ENCODE peak calls at places on chromosomes 6 and 20, in nine cellular contexts. One of them, this sample, is unnamed.

GRCh38 chr6:20688710-20689500 is 154.6 kb downstream of the CDKAL1 start:
- DNase-seq in AG09309: no peak
- DNase-seq in fibroblast of villous mesenchyme: peak; percentile 66
- DNase-seq in ascending aorta: no peak
- DNase-seq in AG04450: no peak
- DNase-seq in epithelial cell of esophagus: peak; percentile 23
- DNase-seq in lung: no peak
- DNase-seq in astrocyte of the spinal cord: peak; percentile 78
- DNase-seq in Peyer's patch: no peak
- DNase-seq in this sample: peak; percentile 75

GRCh38 chr6:4480788-4481725 is 295.1 kb upstream of the CDYL start:
- DNase-seq in lung: no peak
- DNase-seq in AG04450: no peak
- DNase-seq in ascending aorta: no peak
- DNase-seq in Peyer's patch: no peak
- DNase-seq in AG09309: no peak
- DNase-seq in astrocyte of the spinal cord: no peak
- DNase-seq in fibroblast of villous mesenchyme: no peak
- DNase-seq in epithelial cell of esophagus: no peak
- DNase-seq in this sample: no peak

GRCh38 chr6:81864124-81864523 is 111.6 kb upstream of the TENT5A start:
- DNase-seq in ascending aorta: no peak
- DNase-seq in lung: no peak
- DNase-seq in AG04450: no peak
- DNase-seq in astrocyte of the spinal cord: no peak
- DNase-seq in fibroblast of villous mesenchyme: no peak
- DNase-seq in Peyer's patch: no peak
- DNase-seq in epithelial cell of esophagus: no peak
- DNase-seq in AG09309: no peak
- DNase-seq in this sample: no peak

GRCh38 chr20:44776977-44777376 is 31.3 kb downstream of the KCNK15 start:
- DNase-seq in AG04450: no peak
- DNase-seq in Peyer's patch: no peak
- DNase-seq in epithelial cell of esophagus: peak; percentile 48
- DNase-seq in AG09309: no peak
- DNase-seq in fibroblast of villous mesenchyme: peak; percentile 24
- DNase-seq in lung: no peak
- DNase-seq in astrocyte of the spinal cord: peak; percentile 29
- DNase-seq in ascending aorta: no peak
- DNase-seq in this sample: no peak

GRCh38 chr6:24761193-24761835 is 13.4 kb upstream of the GMNN start:
- DNase-seq in ascending aorta: no peak
- DNase-seq in AG09309: no peak
- DNase-seq in Peyer's patch: no peak
- DNase-seq in lung: no peak
- DNase-seq in epithelial cell of esophagus: no peak
- DNase-seq in fibroblast of villous mesenchyme: no peak
- DNase-seq in astrocyte of the spinal cord: no peak
- DNase-seq in AG04450: no peak
- DNase-seq in this sample: no peak

GRCh38 chr6:73418081-73418741 is 23.6 kb downstream of the DDX43 start:
- DNase-seq in ascending aorta: no peak
- DNase-seq in AG09309: no peak
- DNase-seq in lung: no peak
- DNase-seq in Peyer's patch: no peak
- DNase-seq in AG04450: peak; percentile 1
- DNase-seq in astrocyte of the spinal cord: peak; percentile 13
- DNase-seq in fibroblast of villous mesenchyme: peak; percentile 60
- DNase-seq in epithelial cell of esophagus: no peak
- DNase-seq in this sample: no peak

GRCh38 chr20:50867805-50868204 is 63.4 kb downstream of the ADNP start:
- DNase-seq in epithelial cell of esophagus: no peak
- DNase-seq in fibroblast of villous mesenchyme: no peak
- DNase-seq in ascending aorta: no peak
- DNase-seq in AG04450: no peak
- DNase-seq in Peyer's patch: no peak
- DNase-seq in AG09309: no peak
- DNase-seq in lung: no peak
- DNase-seq in astrocyte of the spinal cord: no peak
- DNase-seq in this sample: no peak

GRCh38 chr20:10467985-10468845 is 33.1 kb downstream of the SLX4IP start:
- DNase-seq in Peyer's patch: no peak
- DNase-seq in AG04450: no peak
- DNase-seq in fibroblast of villous mesenchyme: no peak
- DNase-seq in ascending aorta: no peak
- DNase-seq in epithelial cell of esophagus: no peak
- DNase-seq in lung: no peak
- DNase-seq in astrocyte of the spinal cord: no peak
- DNase-seq in AG09309: no peak
- DNase-seq in this sample: no peak

GRCh38 chr6:30325150-30325872 is 1.4 kb upstream of the TRIM39 start:
- DNase-seq in lung: peak; percentile 49
- DNase-seq in AG09309: no peak
- DNase-seq in Peyer's patch: no peak
- DNase-seq in astrocyte of the spinal cord: peak; percentile 42
- DNase-seq in AG04450: no peak
- DNase-seq in ascending aorta: no peak
- DNase-seq in fibroblast of villous mesenchyme: peak; percentile 66
- DNase-seq in epithelial cell of esophagus: peak; percentile 83
- DNase-seq in this sample: no peak

GRCh38 chr6:153842491-153842890 is 196.5 kb upstream of the OPRM1 start:
- DNase-seq in fibroblast of villous mesenchyme: no peak
- DNase-seq in astrocyte of the spinal cord: no peak
- DNase-seq in AG09309: no peak
- DNase-seq in Peyer's patch: no peak
- DNase-seq in ascending aorta: no peak
- DNase-seq in epithelial cell of esophagus: no peak
- DNase-seq in AG04450: no peak
- DNase-seq in lung: no peak
- DNase-seq in this sample: no peak

GRCh38 chr6:143964667-143965066 is 43.4 kb downstream of the PLAGL1 start:
- DNase-seq in astrocyte of the spinal cord: no peak
- DNase-seq in AG09309: no peak
- DNase-seq in epithelial cell of esophagus: no peak
- DNase-seq in Peyer's patch: no peak
- DNase-seq in ascending aorta: no peak
- DNase-seq in AG04450: no peak
- DNase-seq in fibroblast of villous mesenchyme: peak; percentile 88
- DNase-seq in lung: no peak
- DNase-seq in this sample: no peak

GRCh38 chr6:83019741-83020140 is 45.9 kb downstream of the UBE3D start:
- DNase-seq in fibroblast of villous mesenchyme: no peak
- DNase-seq in lung: no peak
- DNase-seq in epithelial cell of esophagus: no peak
- DNase-seq in ascending aorta: no peak
- DNase-seq in Peyer's patch: no peak
- DNase-seq in AG04450: no peak
- DNase-seq in astrocyte of the spinal cord: no peak
- DNase-seq in AG09309: no peak
- DNase-seq in this sample: no peak

GRCh38 chr6:48957781-48958180 is 505.3 kb downstream of the MMUT start:
- DNase-seq in fibroblast of villous mesenchyme: peak; percentile 3
- DNase-seq in AG09309: peak; percentile 13
- DNase-seq in Peyer's patch: no peak
- DNase-seq in AG04450: no peak
- DNase-seq in lung: no peak
- DNase-seq in epithelial cell of esophagus: no peak
- DNase-seq in astrocyte of the spinal cord: no peak
- DNase-seq in ascending aorta: no peak
- DNase-seq in this sample: no peak

GRCh38 chr6:153160221-153160620 is 29.1 kb upstream of the RGS17 start:
- DNase-seq in Peyer's patch: no peak
- DNase-seq in fibroblast of villous mesenchyme: peak; percentile 59
- DNase-seq in astrocyte of the spinal cord: peak; percentile 29
- DNase-seq in ascending aorta: no peak
- DNase-seq in AG09309: no peak
- DNase-seq in lung: no peak
- DNase-seq in epithelial cell of esophagus: no peak
- DNase-seq in AG04450: no peak
- DNase-seq in this sample: no peak

GRCh38 chr6:55433446-55434130 is 106.3 kb downstream of the GFRAL start:
- DNase-seq in lung: no peak
- DNase-seq in Peyer's patch: no peak
- DNase-seq in astrocyte of the spinal cord: peak; percentile 40
- DNase-seq in AG04450: no peak
- DNase-seq in fibroblast of villous mesenchyme: peak; percentile 55
- DNase-seq in AG09309: no peak
- DNase-seq in ascending aorta: no peak
- DNase-seq in epithelial cell of esophagus: peak; percentile 37
- DNase-seq in this sample: no peak

GRCh38 chr6:37783025-37783825 is 36.3 kb upstream of the ZFAND3 start:
- DNase-seq in ascending aorta: no peak
- DNase-seq in AG04450: no peak
- DNase-seq in astrocyte of the spinal cord: peak; percentile 20
- DNase-seq in fibroblast of villous mesenchyme: no peak
- DNase-seq in epithelial cell of esophagus: peak; percentile 9
- DNase-seq in Peyer's patch: no peak
- DNase-seq in AG09309: no peak
- DNase-seq in lung: no peak
- DNase-seq in this sample: no peak

GRCh38 chr20:22744341-22745193 is 160.2 kb upstream of the FOXA2 start:
- DNase-seq in Peyer's patch: no peak
- DNase-seq in AG09309: no peak
- DNase-seq in ascending aorta: no peak
- DNase-seq in fibroblast of villous mesenchyme: peak; percentile 50
- DNase-seq in astrocyte of the spinal cord: no peak
- DNase-seq in epithelial cell of esophagus: peak; percentile 45
- DNase-seq in AG04450: no peak
- DNase-seq in lung: no peak
- DNase-seq in this sample: peak; percentile 37

GRCh38 chr6:7391244-7391643 is 1.6 kb downstream of the RIOK1 start:
- DNase-seq in astrocyte of the spinal cord: no peak
- DNase-seq in AG09309: no peak
- DNase-seq in AG04450: no peak
- DNase-seq in Peyer's patch: no peak
- DNase-seq in lung: no peak
- DNase-seq in fibroblast of villous mesenchyme: peak; percentile 5
- DNase-seq in ascending aorta: no peak
- DNase-seq in epithelial cell of esophagus: no peak
- DNase-seq in this sample: no peak

DNA sequence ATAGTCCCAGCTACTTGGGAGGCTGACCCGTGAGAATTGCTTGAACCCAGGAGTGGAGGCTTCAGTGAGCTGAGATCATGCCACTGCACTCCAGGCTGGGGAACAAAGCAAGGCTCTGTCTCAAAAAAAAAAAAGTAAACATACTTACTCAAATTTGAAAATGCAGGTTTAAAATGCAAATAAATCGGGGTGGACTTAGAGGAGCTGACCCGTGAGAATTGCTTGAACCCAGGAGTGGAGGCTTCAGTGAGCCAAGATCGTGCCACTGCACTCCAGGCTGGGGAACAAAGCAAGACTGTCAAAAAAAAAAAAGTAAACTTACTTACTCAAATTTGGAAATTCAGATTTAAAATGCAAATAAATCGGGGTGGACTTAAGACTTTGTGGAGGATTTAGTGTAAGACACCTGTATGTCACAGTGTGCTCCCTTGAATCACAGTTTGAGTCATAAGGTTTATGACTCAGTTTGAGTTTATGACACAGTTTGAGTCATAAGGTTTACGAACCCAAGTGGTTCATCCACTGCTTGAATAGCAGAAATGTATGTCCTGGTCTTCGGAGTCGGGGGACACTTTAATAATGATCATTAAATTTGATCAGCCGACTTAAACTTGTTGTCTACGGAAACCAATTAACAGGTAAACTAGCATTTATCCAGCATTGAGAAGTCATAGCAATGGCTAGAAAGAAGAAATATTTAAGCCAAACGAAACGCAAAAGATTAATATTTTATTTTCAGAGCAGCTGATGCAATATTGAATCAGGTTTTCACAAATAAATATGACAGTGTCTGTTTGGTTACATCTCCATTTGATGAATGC is 6.8 kb upstream of the MRPS10 start:
- DNase-seq in fibroblast of villous mesenchyme: peak; percentile 88
- DNase-seq in Peyer's patch: no peak
- DNase-seq in astrocyte of the spinal cord: peak; percentile 91
- DNase-seq in ascending aorta: no peak
- DNase-seq in AG09309: peak; percentile 66
- DNase-seq in AG04450: no peak
- DNase-seq in epithelial cell of esophagus: peak; percentile 96
- DNase-seq in lung: no peak
- DNase-seq in this sample: peak; percentile 93
- H3K4me3 ChIP-seq in fibroblast of villous mesenchyme: no peak overlapping the region
- H3K4me3 ChIP-seq in Peyer's patch: no peak overlapping the region
- H3K4me3 ChIP-seq in astrocyte of the spinal cord: no peak overlapping the region
- H3K4me3 ChIP-seq in ascending aorta: no peak overlapping the region
- H3K4me3 ChIP-seq in AG09309: no peak overlapping the region
- H3K4me3 ChIP-seq in AG04450: no peak overlapping the region
- H3K4me3 ChIP-seq in epithelial cell of esophagus: peak overlapping the region; percentile 28
- H3K4me3 ChIP-seq in lung: no peak overlapping the region
- H3K4me3 ChIP-seq in this sample: peak overlapping the region; percentile 15

DNA sequence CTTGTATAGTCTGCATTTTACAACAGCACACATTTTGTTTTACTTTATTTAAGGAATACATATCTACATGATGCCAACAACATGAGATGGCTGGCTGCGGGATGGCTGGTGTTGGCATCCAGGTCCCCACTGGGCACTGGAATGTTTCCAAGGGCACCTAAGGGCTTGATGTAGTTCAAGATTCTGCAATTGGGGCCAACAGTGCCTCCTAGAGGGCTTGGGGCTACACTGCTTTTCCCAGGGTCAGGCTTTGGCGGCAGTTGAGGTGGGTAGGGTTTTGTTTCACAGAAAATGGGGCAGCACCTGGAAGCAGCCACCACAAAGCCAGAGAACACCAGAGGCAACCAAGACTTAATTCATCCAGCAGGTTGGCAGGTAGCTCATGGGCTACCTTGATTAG is 202.2 kb upstream of the PRND start:
- DNase-seq in AG04450: no peak
- DNase-seq in AG09309: no peak
- DNase-seq in ascending aorta: no peak
- DNase-seq in epithelial cell of esophagus: peak; percentile 35
- DNase-seq in astrocyte of the spinal cord: no peak
- DNase-seq in Peyer's patch: no peak
- DNase-seq in fibroblast of villous mesenchyme: no peak
- DNase-seq in lung: no peak
- DNase-seq in this sample: no peak
- TF ChIP-seq CTCF in AG04450: peak; percentile 23
- TF ChIP-seq CTCF in AG09309: peak; percentile 31
- TF ChIP-seq CTCF in ascending aorta: peak; percentile 57
- TF ChIP-seq CTCF in epithelial cell of esophagus: peak; percentile 51
- TF ChIP-seq CTCF in astrocyte of the spinal cord: peak; percentile 43
- TF ChIP-seq CTCF in Peyer's patch: peak; percentile 4
- TF ChIP-seq CTCF in fibroblast of villous mesenchyme: peak; percentile 40
- TF ChIP-seq CTCF in lung: no peak
- TF ChIP-seq CTCF in this sample: peak; percentile 89

GRCh38 chr6:44081753-44082152 is 45.5 kb downstream of the MRPL14 start:
- DNase-seq in Peyer's patch: no peak
- DNase-seq in fibroblast of villous mesenchyme: no peak
- DNase-seq in AG09309: no peak
- DNase-seq in ascending aorta: no peak
- DNase-seq in astrocyte of the spinal cord: no peak
- DNase-seq in lung: no peak
- DNase-seq in epithelial cell of esophagus: no peak
- DNase-seq in AG04450: no peak
- DNase-seq in this sample: no peak
- H3K4me3 ChIP-seq in Peyer's patch: no peak overlapping the region
- H3K4me3 ChIP-seq in fibroblast of villous mesenchyme: no peak overlapping the region
- H3K4me3 ChIP-seq in AG09309: no peak overlapping the region
- H3K4me3 ChIP-seq in ascending aorta: no peak overlapping the region
- H3K4me3 ChIP-seq in astrocyte of the spinal cord: no peak overlapping the region
- H3K4me3 ChIP-seq in lung: no peak overlapping the region
- H3K4me3 ChIP-seq in epithelial cell of esophagus: no peak overlapping the region
- H3K4me3 ChIP-seq in AG04450: no peak overlapping the region
- H3K4me3 ChIP-seq in this sample: no peak overlapping the region

GRCh38 chr6:2766767-2767314 is 1.6 kb downstream of the WRNIP1 start:
- DNase-seq in ascending aorta: no peak
- DNase-seq in Peyer's patch: no peak
- DNase-seq in AG04450: no peak
- DNase-seq in lung: no peak
- DNase-seq in epithelial cell of esophagus: no peak
- DNase-seq in astrocyte of the spinal cord: peak; percentile 33
- DNase-seq in fibroblast of villous mesenchyme: peak; percentile 33
- DNase-seq in AG09309: no peak
- DNase-seq in this sample: no peak
- TF ChIP-seq CTCF in ascending aorta: no peak
- TF ChIP-seq CTCF in Peyer's patch: no peak
- TF ChIP-seq CTCF in AG04450: no peak
- TF ChIP-seq CTCF in lung: no peak
- TF ChIP-seq CTCF in epithelial cell of esophagus: no peak
- TF ChIP-seq CTCF in astrocyte of the spinal cord: no peak
- TF ChIP-seq CTCF in fibroblast of villous mesenchyme: no peak
- TF ChIP-seq CTCF in AG09309: no peak
- TF ChIP-seq CTCF in this sample: peak; percentile 3

This sample was measured in epithelial cell of proximal tubule.